ENCODE peak calls at places on chromosomes 2 and 18, in ten cellular contexts. M is left cardiac atrium; Y is HTR-8/SVneo; G is CD8-positive, alpha-beta memory T cell; Q is upper lobe of right lung; B is fibroblast of lung; R is NCI-H1930; E is skeletal muscle cell; L is cardiac fibroblast; O is T-cell. D is an unnamed sample.

GRCh38 chr2:57693965-57694364 is 352.6 kb upstream of the VRK2 start:
- DNase-seq in M (no peak), Y (no peak), G (no peak), Q (no peak), B (no peak), R (no peak), E (no peak), L (no peak), O (no peak), D (no peak)

GRCh38 chr2:225668606-225669266 is 269.2 kb downstream of the NYAP2 start:
- DNase-seq in M (no peak), Y (peak), G (peak), Q (no peak), B (peak), R (peak), E (no peak), L (peak), O (no peak), D (peak)

GRCh38 chr2:240877460-240878340 is 9.1 kb downstream of the AGXT start:
- DNase-seq in M (no peak), Y (no peak), G (no peak), Q (peak), B (no peak), R (no peak), E (no peak), L (no peak), O (no peak), D (no peak)

GRCh38 chr18:21074336-21075323 is 37.0 kb downstream of the ROCK1 start:
- DNase-seq in M (no peak), Y (no peak), G (no peak), Q (no peak), B (no peak), R (no peak), E (no peak), L (no peak), O (no peak), D (no peak)

GRCh38 chr2:69926849-69927515 is 12.1 kb downstream of the MXD1 start:
- DNase-seq in M (no peak), Y (no peak), G (no peak), Q (no peak), B (peak), R (no peak), E (peak), L (peak), O (no peak), D (no peak)

GRCh38 chr2:201172279-201172678 is 10.7 kb upstream of the CASP10 start:
- DNase-seq in M (no peak), Y (no peak), G (no peak), Q (no peak), B (no peak), R (no peak), E (no peak), L (no peak), O (no peak), D (no peak)

GRCh38 chr2:96537066-96537733 is 648 bp downstream of the ARID5A start:
- DNase-seq in M (peak), Y (peak), G (peak), Q (peak), B (peak), R (no peak), E (no peak), L (peak), O (peak), D (peak)

GRCh38 chr2:70984576-70985282 is 6.3 kb downstream of the ANKRD53 start:
- DNase-seq in M (peak), Y (no peak), G (peak), Q (peak), B (peak), R (no peak), E (no peak), L (peak), O (peak), D (peak)

GRCh38 chr2:109195193-109196045 is 66.4 kb downstream of the SH3RF3 start:
- DNase-seq in M (no peak), Y (no peak), G (no peak), Q (peak), B (no peak), R (no peak), E (no peak), L (peak), O (no peak), D (no peak)

GRCh38 chr18:46447323-46447722 is 209.7 kb downstream of the LOXHD1 start:
- DNase-seq in M (no peak), Y (no peak), G (no peak), Q (no peak), B (no peak), R (no peak), E (no peak), L (no peak), O (no peak), D (no peak)

GRCh38 chr18:63879684-63880083 is 7.8 kb upstream of the SERPINB2 start:
- DNase-seq in M (no peak), Y (no peak), G (no peak), Q (no peak), B (no peak), R (no peak), E (no peak), L (peak), O (no peak), D (no peak)

GRCh38 chr2:203354966-203355365 is 26.8 kb downstream of the ABI2 start:
- DNase-seq in M (no peak), Y (no peak), G (no peak), Q (no peak), B (no peak), R (no peak), E (no peak), L (no peak), O (no peak), D (no peak)

GRCh38 chr18:23673725-23674124 is 11.0 kb upstream of the ANKRD29 start:
- DNase-seq in M (no peak), Y (no peak), G (no peak), Q (no peak), B (no peak), R (no peak), E (no peak), L (no peak), O (no peak), D (no peak)

GRCh38 chr2:173860566-173860965 is 104.6 kb downstream of the SP3 start:
- DNase-seq in M (no peak), Y (no peak), G (no peak), Q (no peak), B (no peak), R (no peak), E (no peak), L (no peak), O (no peak), D (no peak)

GRCh38 chr2:198165289-198165688 is 360.9 kb downstream of the PLCL1 start:
- DNase-seq in M (no peak), Y (no peak), G (no peak), Q (no peak), B (no peak), R (no peak), E (no peak), L (no peak), O (no peak), D (no peak)

GRCh38 chr2:113977660-113978523 is 88.0 kb downstream of the ACTR3 start:
- DNase-seq in M (no peak), Y (no peak), G (no peak), Q (no peak), B (peak), R (no peak), E (no peak), L (peak), O (no peak), D (peak)

D was measured in adrenal gland.